ENCODE peak calls at places on chromosomes 5 and 9, in five cellular contexts. L is aorta, C is T-helper 9 cell, N is NCI-H748 treated with DMSO at 0.1 percent for 48 hours, X is body of pancreas. G is an unnamed sample.

GRCh38 chr9:93136011-93136440 is 2.0 kb upstream of the NINJ1 start:
- DNase-seq in L (no peak), C (no peak), N (no peak), X (no peak), G (no peak)

GRCh38 chr9:95518026-95518425 is 1.3 kb upstream of the PTCH1 start:
- DNase-seq in L (no peak), C (no peak), N (no peak), X (no peak), G (no peak)

GRCh38 chr9:91720313-91720712 is 229.7 kb downstream of the ROR2 start:
- DNase-seq in L (no peak), C (no peak), N (no peak), X (no peak), G (no peak)

GRCh38 chr9:125189011-125189360 is 617 bp downstream of the PPP6C start:
- DNase-seq in L (peak), C (peak), N (no peak), X (no peak), G (peak)

GRCh38 chr5:81195334-81195929 is 37.7 kb upstream of the CKMT2 start:
- DNase-seq in L (no peak), C (no peak), N (no peak), X (no peak), G (no peak)

GRCh38 chr9:684055-684949 is 157.2 kb upstream of the DMRT1 start:
- DNase-seq in L (no peak), C (no peak), N (no peak), X (no peak), G (no peak)

GRCh38 chr9:27181381-27181780 is 72.4 kb downstream of the TEK start:
- DNase-seq in L (no peak), C (no peak), N (no peak), X (no peak), G (no peak)

GRCh38 chr9:87237337-87237736 is 260.3 kb upstream of the DAPK1 start:
- DNase-seq in L (no peak), C (no peak), N (no peak), X (no peak), G (no peak)

GRCh38 chr5:74550927-74551326 is 89.6 kb downstream of the ENC1 start:
- DNase-seq in L (no peak), C (no peak), N (no peak), X (no peak), G (no peak)

G was measured in lung.